ENCODE peak calls at places on chromosomes 7 and 10, in eight cellular contexts. One of them, this sample, is unnamed.

GRCh38 chr7:153943428-153944370 is 108.5 kb upstream of the DPP6 start:
- DNase-seq in HCT116: no peak
- DNase-seq in GM23248: no peak
- DNase-seq in mammary epithelial cell: no peak
- DNase-seq in GM12878: no peak
- DNase-seq in fibroblast of lung: no peak
- DNase-seq in DND-41: no peak
- DNase-seq in PC-3: no peak
- DNase-seq in this sample: peak

GRCh38 chr7:171364-171904 is 20.9 kb upstream of the FAM20C start:
- DNase-seq in DND-41: no peak
- DNase-seq in fibroblast of lung: no peak
- DNase-seq in GM23248: no peak
- DNase-seq in GM12878: no peak
- DNase-seq in HCT116: no peak
- DNase-seq in PC-3: no peak
- DNase-seq in mammary epithelial cell: no peak
- DNase-seq in this sample: no peak

GRCh38 chr10:23037561-23037960 is 57.8 kb upstream of the MSRB2 start:
- DNase-seq in fibroblast of lung: no peak
- DNase-seq in HCT116: no peak
- DNase-seq in DND-41: no peak
- DNase-seq in GM12878: no peak
- DNase-seq in GM23248: no peak
- DNase-seq in mammary epithelial cell: no peak
- DNase-seq in PC-3: no peak
- DNase-seq in this sample: peak

GRCh38 chr7:130922206-130923112 is 188.5 kb upstream of the KLF14 start:
- DNase-seq in PC-3: no peak
- DNase-seq in GM23248: peak
- DNase-seq in DND-41: no peak
- DNase-seq in GM12878: no peak
- DNase-seq in mammary epithelial cell: no peak
- DNase-seq in fibroblast of lung: no peak
- DNase-seq in HCT116: no peak
- DNase-seq in this sample: no peak

GRCh38 chr10:119724630-119725549 is 960 bp upstream of the INPP5F start:
- DNase-seq in mammary epithelial cell: no peak
- DNase-seq in PC-3: no peak
- DNase-seq in HCT116: no peak
- DNase-seq in fibroblast of lung: peak
- DNase-seq in GM12878: no peak
- DNase-seq in GM23248: peak
- DNase-seq in DND-41: no peak
- DNase-seq in this sample: no peak

GRCh38 chr10:133126431-133127290 is 33.4 kb upstream of the KNDC1 start:
- DNase-seq in DND-41: no peak
- DNase-seq in fibroblast of lung: no peak
- DNase-seq in GM23248: no peak
- DNase-seq in PC-3: no peak
- DNase-seq in mammary epithelial cell: no peak
- DNase-seq in HCT116: no peak
- DNase-seq in GM12878: no peak
- DNase-seq in this sample: no peak

GRCh38 chr10:124589491-124590006 is 127.9 kb downstream of the LHPP start:
- DNase-seq in fibroblast of lung: peak
- DNase-seq in PC-3: no peak
- DNase-seq in mammary epithelial cell: no peak
- DNase-seq in GM23248: peak
- DNase-seq in HCT116: no peak
- DNase-seq in GM12878: no peak
- DNase-seq in DND-41: no peak
- DNase-seq in this sample: no peak

GRCh38 chr10:131092416-131092815 is 219.1 kb downstream of the TCERG1L start:
- DNase-seq in mammary epithelial cell: no peak
- DNase-seq in GM12878: no peak
- DNase-seq in DND-41: no peak
- DNase-seq in fibroblast of lung: no peak
- DNase-seq in GM23248: no peak
- DNase-seq in HCT116: no peak
- DNase-seq in PC-3: no peak
- DNase-seq in this sample: no peak

GRCh38 chr7:86295526-86295925 is 348.2 kb upstream of the GRM3 start:
- DNase-seq in GM12878: no peak
- DNase-seq in mammary epithelial cell: no peak
- DNase-seq in PC-3: no peak
- DNase-seq in fibroblast of lung: no peak
- DNase-seq in HCT116: no peak
- DNase-seq in GM23248: no peak
- DNase-seq in DND-41: no peak
- DNase-seq in this sample: no peak

GRCh38 chr7:91137969-91138368 is 126.3 kb upstream of the FZD1 start:
- DNase-seq in GM12878: no peak
- DNase-seq in DND-41: no peak
- DNase-seq in mammary epithelial cell: no peak
- DNase-seq in PC-3: no peak
- DNase-seq in GM23248: no peak
- DNase-seq in fibroblast of lung: no peak
- DNase-seq in HCT116: no peak
- DNase-seq in this sample: no peak

DNA sequence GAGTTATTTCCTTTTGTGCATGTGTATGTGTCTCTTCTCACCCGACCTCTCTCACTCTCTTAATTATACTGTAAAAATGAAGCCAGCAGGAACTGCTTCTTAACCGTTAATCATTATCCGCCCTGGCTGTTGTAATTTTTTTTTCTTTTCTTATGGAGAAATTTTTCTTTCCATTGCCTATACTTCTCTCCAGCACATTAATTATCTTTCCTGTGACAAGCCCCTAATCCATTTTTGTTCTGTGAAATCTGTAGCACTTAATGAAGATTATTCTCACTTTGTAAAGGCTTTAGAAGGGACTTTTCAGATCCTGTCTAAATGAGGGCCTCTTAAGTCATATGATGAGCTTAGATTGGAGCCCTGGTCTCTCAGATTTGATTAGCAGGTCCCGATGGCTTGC is 80.2 kb upstream of the COL1A2 start:
- DNase-seq in GM12878: no peak
- DNase-seq in DND-41: no peak
- DNase-seq in fibroblast of lung: no peak
- DNase-seq in PC-3: no peak
- DNase-seq in GM23248: no peak
- DNase-seq in mammary epithelial cell: no peak
- DNase-seq in HCT116: no peak
- DNase-seq in this sample: no peak
- H3K9ac ChIP-seq in GM12878: no peak
- H3K9ac ChIP-seq in DND-41: no peak
- H3K9ac ChIP-seq in fibroblast of lung: no peak
- H3K9ac ChIP-seq in PC-3: no peak
- H3K9ac ChIP-seq in GM23248: peak
- H3K9ac ChIP-seq in mammary epithelial cell: no peak
- H3K9ac ChIP-seq in HCT116: no peak
- H3K9ac ChIP-seq in this sample: peak

GRCh38 chr7:1230411-1231213 is 2.1 kb upstream of the UNCX start:
- DNase-seq in GM12878: no peak
- DNase-seq in PC-3: no peak
- DNase-seq in HCT116: no peak
- DNase-seq in DND-41: no peak
- DNase-seq in mammary epithelial cell: no peak
- DNase-seq in GM23248: no peak
- DNase-seq in fibroblast of lung: no peak
- DNase-seq in this sample: peak
- TF ChIP-seq EZH2 in GM12878: no peak
- TF ChIP-seq EZH2 in PC-3: no peak
- TF ChIP-seq EZH2 in HCT116: no peak
- TF ChIP-seq EZH2 in DND-41: no peak
- TF ChIP-seq EZH2 in mammary epithelial cell: no peak
- TF ChIP-seq EZH2 in GM23248: peak
- TF ChIP-seq EZH2 in fibroblast of lung: no peak
- TF ChIP-seq EZH2 in this sample: peak

GRCh38 chr7:1558841-1559625 is 3.0 kb upstream of the TMEM184A start:
- DNase-seq in fibroblast of lung: no peak
- DNase-seq in GM12878: no peak
- DNase-seq in HCT116: no peak
- DNase-seq in GM23248: no peak
- DNase-seq in mammary epithelial cell: no peak
- DNase-seq in DND-41: no peak
- DNase-seq in PC-3: peak
- DNase-seq in this sample: no peak
- H3K9ac ChIP-seq in fibroblast of lung: no peak
- H3K9ac ChIP-seq in GM12878: no peak
- H3K9ac ChIP-seq in HCT116: peak
- H3K9ac ChIP-seq in GM23248: no peak
- H3K9ac ChIP-seq in mammary epithelial cell: no peak
- H3K9ac ChIP-seq in DND-41: no peak
- H3K9ac ChIP-seq in PC-3: peak
- H3K9ac ChIP-seq in this sample: no peak

GRCh38 chr7:151157645-151158329 is 9.7 kb downstream of the GBX1 start:
- DNase-seq in GM12878: no peak
- DNase-seq in DND-41: no peak
- DNase-seq in HCT116: no peak
- DNase-seq in mammary epithelial cell: no peak
- DNase-seq in fibroblast of lung: no peak
- DNase-seq in PC-3: peak
- DNase-seq in GM23248: peak
- DNase-seq in this sample: no peak
- TF ChIP-seq EZH2 in GM12878: no peak
- TF ChIP-seq EZH2 in DND-41: no peak
- TF ChIP-seq EZH2 in HCT116: no peak
- TF ChIP-seq EZH2 in mammary epithelial cell: no peak
- TF ChIP-seq EZH2 in fibroblast of lung: no peak
- TF ChIP-seq EZH2 in PC-3: no peak
- TF ChIP-seq EZH2 in GM23248: no peak
- TF ChIP-seq EZH2 in this sample: no peak

GRCh38 chr10:110220383-110220782 is 13.0 kb downstream of the MXI1 start:
- DNase-seq in DND-41: no peak
- DNase-seq in GM12878: no peak
- DNase-seq in fibroblast of lung: no peak
- DNase-seq in HCT116: no peak
- DNase-seq in GM23248: no peak
- DNase-seq in PC-3: no peak
- DNase-seq in mammary epithelial cell: no peak
- DNase-seq in this sample: no peak

GRCh38 chr10:110219884-110220283 is 12.5 kb downstream of the MXI1 start:
- DNase-seq in GM23248: no peak
- DNase-seq in mammary epithelial cell: no peak
- DNase-seq in PC-3: no peak
- DNase-seq in fibroblast of lung: no peak
- DNase-seq in GM12878: no peak
- DNase-seq in HCT116: no peak
- DNase-seq in DND-41: no peak
- DNase-seq in this sample: no peak

GRCh38 chr10:110221044-110221720 is 13.8 kb downstream of the MXI1 start:
- DNase-seq in PC-3: no peak
- DNase-seq in GM12878: no peak
- DNase-seq in HCT116: no peak
- DNase-seq in fibroblast of lung: no peak
- DNase-seq in GM23248: no peak
- DNase-seq in DND-41: no peak
- DNase-seq in mammary epithelial cell: no peak
- DNase-seq in this sample: no peak

GRCh38 chr10:110222896-110223675 is 15.7 kb downstream of the MXI1 start:
- DNase-seq in PC-3: no peak
- DNase-seq in DND-41: no peak
- DNase-seq in GM23248: no peak
- DNase-seq in mammary epithelial cell: no peak
- DNase-seq in fibroblast of lung: no peak
- DNase-seq in HCT116: no peak
- DNase-seq in GM12878: no peak
- DNase-seq in this sample: no peak

DNA sequence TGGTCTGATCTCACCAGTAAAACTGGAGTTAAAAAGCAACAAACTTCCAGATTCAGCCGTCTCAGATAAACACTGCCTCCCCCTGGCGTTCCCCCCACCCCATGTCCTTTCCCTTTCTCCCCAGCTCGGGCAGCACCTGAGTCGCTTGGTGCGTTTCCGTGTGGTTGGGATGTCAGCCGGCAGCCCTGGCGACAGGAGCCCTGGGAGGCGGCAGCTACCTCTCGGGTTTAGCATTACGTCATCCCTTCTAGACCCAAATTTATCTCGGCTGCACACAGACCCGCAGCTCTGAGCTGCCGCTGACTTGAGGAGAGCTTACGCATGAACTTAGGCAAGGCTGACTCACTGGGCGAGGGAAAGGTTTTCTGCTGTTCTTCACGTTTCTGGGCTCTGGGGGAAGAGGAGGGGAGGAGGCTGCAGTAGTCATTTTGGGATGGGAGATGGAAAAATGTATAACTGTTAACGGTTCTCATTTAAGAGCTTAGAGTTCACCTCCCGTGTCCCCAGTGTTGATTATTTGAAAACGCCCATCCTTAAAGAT is 14.4 kb downstream of the MXI1 start:
- DNase-seq in GM12878: no peak
- DNase-seq in mammary epithelial cell: peak
- DNase-seq in fibroblast of lung: peak
- DNase-seq in HCT116: peak
- DNase-seq in PC-3: no peak
- DNase-seq in GM23248: peak
- DNase-seq in DND-41: peak
- DNase-seq in this sample: peak
- H3K9ac ChIP-seq in GM12878: no peak
- H3K9ac ChIP-seq in mammary epithelial cell: peak
- H3K9ac ChIP-seq in fibroblast of lung: peak
- H3K9ac ChIP-seq in HCT116: peak
- H3K9ac ChIP-seq in PC-3: no peak
- H3K9ac ChIP-seq in GM23248: peak
- H3K9ac ChIP-seq in DND-41: peak
- H3K9ac ChIP-seq in this sample: no peak

GRCh38 chr10:43925793-43926192 is 277.1 kb upstream of the ZNF32 start:
- DNase-seq in DND-41: no peak
- DNase-seq in GM12878: no peak
- DNase-seq in fibroblast of lung: no peak
- DNase-seq in GM23248: no peak
- DNase-seq in PC-3: no peak
- DNase-seq in HCT116: no peak
- DNase-seq in mammary epithelial cell: no peak
- DNase-seq in this sample: no peak

GRCh38 chr10:43922335-43923280 is 273.9 kb upstream of the ZNF32 start:
- DNase-seq in DND-41: no peak
- DNase-seq in mammary epithelial cell: no peak
- DNase-seq in GM12878: no peak
- DNase-seq in HCT116: no peak
- DNase-seq in PC-3: no peak
- DNase-seq in fibroblast of lung: no peak
- DNase-seq in GM23248: no peak
- DNase-seq in this sample: no peak

GRCh38 chr10:43923328-43923727 is 274.6 kb upstream of the ZNF32 start:
- DNase-seq in mammary epithelial cell: no peak
- DNase-seq in DND-41: no peak
- DNase-seq in PC-3: no peak
- DNase-seq in GM23248: no peak
- DNase-seq in GM12878: no peak
- DNase-seq in HCT116: no peak
- DNase-seq in fibroblast of lung: no peak
- DNase-seq in this sample: no peak

GRCh38 chr10:43921478-43921877 is 272.8 kb upstream of the ZNF32 start:
- DNase-seq in GM23248: no peak
- DNase-seq in HCT116: no peak
- DNase-seq in GM12878: no peak
- DNase-seq in DND-41: no peak
- DNase-seq in fibroblast of lung: no peak
- DNase-seq in mammary epithelial cell: no peak
- DNase-seq in PC-3: no peak
- DNase-seq in this sample: no peak

GRCh38 chr10:43921881-43922280 is 273.2 kb upstream of the ZNF32 start:
- DNase-seq in GM23248: no peak
- DNase-seq in mammary epithelial cell: no peak
- DNase-seq in HCT116: no peak
- DNase-seq in GM12878: no peak
- DNase-seq in DND-41: no peak
- DNase-seq in PC-3: no peak
- DNase-seq in fibroblast of lung: no peak
- DNase-seq in this sample: no peak
- TF ChIP-seq EZH2 in GM23248: no peak
- TF ChIP-seq EZH2 in mammary epithelial cell: no peak
- TF ChIP-seq EZH2 in HCT116: no peak
- TF ChIP-seq EZH2 in GM12878: no peak
- TF ChIP-seq EZH2 in DND-41: no peak
- TF ChIP-seq EZH2 in PC-3: no peak
- TF ChIP-seq EZH2 in fibroblast of lung: no peak
- TF ChIP-seq EZH2 in this sample: no peak